ENCODE peak calls at places on chromosomes 6 and 20, in four cellular contexts. M is lung, O is psoas muscle, E is IMR-90. P is an unnamed sample.
A peak's percentile ranks its signal among the peaks of the same experiment; 100 is the strongest.

GRCh38 chr6:130985115-130985514 is 77.9 kb downstream of the EPB41L2 start:
- DNase-seq in M (no peak), O (no peak), E (no peak), P (no peak)

GRCh38 chr20:35497780-35498189 is 31.7 kb downstream of the C20orf173 start:
- DNase-seq in M (no peak), O (peak; percentile 93), E (no peak), P (no peak)

GRCh38 chr6:50249493-50249892 is 199.8 kb upstream of the DEFB112 start:
- DNase-seq in M (no peak), O (no peak), E (peak; percentile 66), P (no peak)

GRCh38 chr6:82875573-82876185 is 190.0 kb downstream of the UBE3D start:
- DNase-seq in M (no peak), O (no peak), E (peak; percentile 91), P (no peak)

GRCh38 chr20:22511943-22512910 is 72.1 kb downstream of the FOXA2 start:
- DNase-seq in M (peak; percentile 57), O (no peak), E (no peak), P (no peak)

GRCh38 chr6:42441059-42441471 is 10.7 kb downstream of the TRERF1 start:
- DNase-seq in M (no peak), O (no peak), E (peak; percentile 81), P (no peak)

GRCh38 chr6:27161946-27162603 is 85.4 kb upstream of the PRSS16 start:
- DNase-seq in M (no peak), O (no peak), E (peak; percentile 81), P (peak; percentile 15)

GRCh38 chr20:58406422-58407001 is 17.5 kb downstream of the VAPB start:
- DNase-seq in M (no peak), O (no peak), E (peak; percentile 22), P (no peak)

GRCh38 chr6:139546117-139546495 is 171.7 kb upstream of the CITED2 start:
- DNase-seq in M (no peak), O (no peak), E (no peak), P (no peak)

GRCh38 chr6:14441371-14441781 is 323.8 kb downstream of the CD83 start:
- DNase-seq in M (no peak), O (no peak), E (peak; percentile 19), P (no peak)

GRCh38 chr6:108752733-108753392 is 95.4 kb upstream of the ARMC2 start:
- DNase-seq in M (no peak), O (no peak), E (no peak), P (no peak)

GRCh38 chr6:44126320-44127149 is 717 bp downstream of the MRPL14 start:
- DNase-seq in M (no peak), O (peak; percentile 82), E (peak; percentile 82), P (peak; percentile 35)

GRCh38 chr20:43477193-43477592 is 19.5 kb downstream of the SRSF6 start:
- DNase-seq in M (no peak), O (no peak), E (no peak), P (no peak)

GRCh38 chr6:116059713-116060571 is 749 bp downstream of the FRK start:
- DNase-seq in M (peak; percentile 63), O (no peak), E (no peak), P (no peak)

GRCh38 chr6:165458134-165458533 is 148.7 kb upstream of the C6orf118 start:
- DNase-seq in M (no peak), O (no peak), E (no peak), P (no peak)

GRCh38 chr20:22289442-22289841 is 294.9 kb downstream of the FOXA2 start:
- DNase-seq in M (no peak), O (no peak), E (no peak), P (no peak)

GRCh38 chr6:3433005-3433404 is 23.8 kb downstream of the SLC22A23 start:
- DNase-seq in M (no peak), O (no peak), E (no peak), P (no peak)

DNA sequence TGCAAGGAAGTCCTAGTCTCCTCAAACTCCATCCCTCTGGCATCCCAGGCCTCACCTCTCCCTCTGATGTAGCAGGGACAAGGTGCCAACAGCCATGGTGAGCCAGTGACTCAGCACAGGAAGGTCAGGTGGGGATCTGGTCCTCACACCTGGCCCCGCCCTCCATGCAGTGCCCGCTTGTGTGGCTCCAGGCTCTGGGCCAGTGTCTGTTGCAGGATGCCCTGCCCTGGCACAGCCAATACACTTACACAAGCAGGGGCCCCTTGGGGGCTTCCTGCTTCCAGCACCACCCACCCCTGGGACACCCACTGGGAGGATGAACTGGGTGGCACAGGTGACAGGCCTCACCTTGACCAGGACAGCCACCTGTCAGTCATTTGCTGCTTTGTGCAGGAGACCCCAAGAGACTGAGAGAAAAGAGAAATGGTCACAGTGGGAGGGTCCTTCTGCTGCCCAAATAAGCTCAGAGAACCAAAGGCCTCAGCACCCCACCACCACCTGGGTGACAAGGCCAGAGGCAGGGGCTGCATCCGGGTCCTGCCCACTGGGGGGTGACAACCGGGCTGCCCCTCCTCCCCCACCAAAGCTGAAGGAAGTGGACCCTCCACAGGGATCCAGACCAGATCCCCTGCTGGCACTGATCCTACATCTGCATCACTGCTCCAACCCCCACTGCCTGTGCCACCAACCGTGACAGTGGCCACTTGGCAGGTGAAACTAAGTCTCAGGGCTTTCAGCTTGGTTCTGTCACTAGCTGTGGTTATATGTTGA is 658.8 kb upstream of the DEFB115 start:
- DNase-seq in M (no peak), O (no peak), E (no peak), P (no peak)
- H3K9me3 ChIP-seq in M (no peaks in the 10 kb centered on the region), O (no peaks in the 10 kb centered on the region), E (peaks cover 29% of the 10 kb centered on the region), P (no peaks in the 10 kb centered on the region)

DNA sequence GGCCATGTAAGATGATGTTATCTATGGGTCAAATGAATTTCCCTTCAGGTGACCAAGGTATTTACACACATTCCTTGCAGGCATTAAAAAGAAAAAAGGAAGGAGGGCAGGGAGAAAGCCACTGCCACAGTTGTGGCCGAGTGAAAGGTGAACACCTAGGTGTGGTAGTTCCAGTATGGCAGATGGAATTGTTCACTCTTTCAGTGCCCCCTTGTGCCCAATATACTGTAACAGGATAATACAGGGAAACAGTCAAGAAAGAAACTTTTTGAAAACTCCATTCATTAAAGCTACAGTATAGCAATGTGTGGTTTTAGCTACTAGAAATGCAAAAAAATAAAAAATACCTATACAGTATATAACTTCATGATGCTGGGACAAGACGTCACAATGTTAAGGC is 52.1 kb downstream of the BMP2 start:
- DNase-seq in M (no peak), O (no peak), E (no peak), P (no peak)
- H3K4me3 ChIP-seq in M (no peak overlapping the region), O (no peak overlapping the region), E (no peak overlapping the region), P (no peak overlapping the region)

GRCh38 chr6:159978291-159979135 is 9.6 kb downstream of the IGF2R start:
- DNase-seq in M (no peak), O (no peak), E (no peak), P (no peak)

GRCh38 chr6:159974932-159975331 is 6.0 kb downstream of the IGF2R start:
- DNase-seq in M (no peak), O (no peak), E (no peak), P (no peak)

GRCh38 chr6:159979136-159979874 is 10.4 kb downstream of the IGF2R start:
- DNase-seq in M (no peak), O (peak; percentile 82), E (peak; percentile 37), P (peak; percentile 49)

GRCh38 chr6:159977242-159978214 is 8.6 kb downstream of the IGF2R start:
- DNase-seq in M (no peak), O (peak; percentile 80), E (peak; percentile 69), P (no peak)

DNA sequence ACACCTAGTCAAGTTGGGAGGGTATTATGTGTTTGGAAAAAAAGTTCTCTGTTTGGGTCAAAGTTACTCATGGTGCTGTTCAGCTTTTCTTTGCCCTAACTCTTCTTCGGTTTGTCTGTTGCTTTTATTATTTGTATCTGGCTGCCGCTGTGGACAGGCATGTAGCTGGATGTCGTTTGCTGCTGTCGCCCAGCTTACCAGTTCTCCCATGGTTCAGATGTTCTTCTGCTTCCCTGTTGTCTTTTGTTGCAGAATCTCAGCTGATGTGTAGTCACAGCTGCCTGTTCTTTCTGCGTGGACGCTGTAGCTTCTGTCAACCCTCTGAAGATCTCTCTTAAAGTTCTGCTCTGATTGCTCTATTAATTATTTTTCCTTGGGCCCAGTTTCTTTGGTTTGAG is 8.0 kb downstream of the IGF2R start:
- DNase-seq in M (no peak), O (no peak), E (no peak), P (no peak)
- H3K9me3 ChIP-seq in M (no peaks in the 10 kb centered on the region), O (no peaks in the 10 kb centered on the region), E (no peaks in the 10 kb centered on the region), P (no peaks in the 10 kb centered on the region)

DNA sequence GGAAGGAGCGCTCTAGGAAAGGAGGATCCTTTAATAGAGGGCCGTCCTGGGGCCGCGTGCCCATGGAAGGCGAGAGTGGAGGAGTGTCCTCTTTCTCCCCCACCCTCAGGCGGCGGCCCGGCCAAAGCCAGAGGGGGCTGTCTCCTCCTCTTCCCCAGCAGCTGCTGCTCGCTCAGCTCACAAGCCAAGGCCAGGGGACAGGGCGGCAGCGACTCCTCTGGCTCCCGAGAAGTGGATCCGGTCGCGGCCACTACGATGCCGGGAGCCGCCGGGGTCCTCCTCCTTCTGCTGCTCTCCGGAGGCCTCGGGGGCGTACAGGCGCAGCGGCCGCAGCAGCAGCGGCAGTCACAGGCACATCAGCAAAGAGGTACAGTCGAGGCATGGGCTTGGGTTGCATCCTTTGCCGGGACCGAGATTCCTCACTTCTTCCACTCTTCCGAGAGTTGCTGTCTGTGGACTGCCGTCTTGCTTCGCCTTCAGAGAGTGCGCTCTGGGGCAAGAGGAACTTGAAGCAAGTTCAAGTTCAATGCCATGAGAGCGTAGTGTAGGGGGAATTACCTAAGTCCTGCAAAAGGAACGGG is at the start of gene LAMA2:
- DNase-seq in M (peak; percentile 50), O (peak; percentile 94), E (peak; percentile 55), P (no peak)
- H3K4me3 ChIP-seq in M (peak within 1 kb of the TSS; percentile 15), O (peak within 1 kb of the TSS; percentile 75), E (peak within 1 kb of the TSS; percentile 51), P (no peak within 1 kb of the TSS)

DNA sequence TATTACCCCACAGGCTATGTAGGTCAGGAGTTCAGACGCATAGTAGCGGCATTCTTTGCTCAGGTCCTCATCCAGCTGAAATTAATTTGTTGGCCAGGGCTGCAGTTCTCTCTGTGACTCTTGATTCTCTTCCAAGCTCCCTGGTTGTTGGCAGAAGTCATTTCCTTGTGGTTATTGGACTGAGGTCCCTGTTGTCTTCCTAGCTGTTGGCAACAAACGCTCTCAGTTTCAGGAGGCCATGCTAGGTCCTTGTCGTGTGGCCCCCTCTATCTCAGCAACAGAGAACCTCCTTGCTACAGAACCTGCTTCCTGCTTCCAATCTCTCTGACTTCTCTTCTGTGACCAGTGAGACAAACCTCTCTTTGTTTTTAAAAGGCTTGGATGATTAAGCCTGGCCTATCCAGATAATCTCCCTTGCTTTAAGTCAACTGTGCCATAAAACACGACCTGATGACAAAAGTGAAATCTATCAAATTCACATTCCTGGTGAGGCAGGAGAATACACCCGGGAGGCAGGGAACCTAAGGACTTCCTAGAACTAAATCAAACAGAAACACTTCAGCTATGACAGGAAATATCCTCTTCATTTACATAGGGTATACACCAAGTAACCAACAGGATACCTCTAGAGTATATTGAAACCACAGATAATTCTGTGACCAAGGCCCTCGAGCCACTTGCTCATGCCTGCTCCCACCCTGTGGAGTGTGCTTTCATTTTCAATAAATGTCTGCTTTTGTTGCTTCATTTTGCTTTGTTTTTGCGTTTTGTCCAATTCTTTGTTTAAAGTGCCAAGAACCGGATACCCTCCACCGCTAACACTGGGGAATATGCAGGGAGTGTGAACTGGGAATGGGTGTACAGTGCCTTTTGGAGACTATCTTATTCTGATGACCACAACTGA is 196.0 kb downstream of the BTBD3 start:
- DNase-seq in M (no peak), O (no peak), E (no peak), P (no peak)
- H3K9me3 ChIP-seq in M (no peaks in the 10 kb centered on the region), O (no peaks in the 10 kb centered on the region), E (no peaks in the 10 kb centered on the region), P (no peaks in the 10 kb centered on the region)

P was measured in CD8-positive, alpha-beta T cell.